ENCODE peak calls at places on chromosomes 1 and 21, in seven cellular contexts. P is SK-N-SH, K is HCT116, L is K562, E is GM12878, T is H1, G is HepG2. I is an unnamed sample.

GRCh38 chr21:32256226-32256625 is 22.6 kb downstream of the MIS18A start:
- DNase-seq in P (no peak), K (no peak), L (no peak), E (no peak), T (no peak), G (no peak), I (no peak)

GRCh38 chr1:8740034-8740449 is 77.4 kb downstream of the RERE start:
- DNase-seq in P (no peak), K (no peak), L (no peak), E (no peak), T (no peak), G (peak), I (no peak)

GRCh38 chr21:44929799-44930542 is 9.3 kb upstream of the ITGB2 start:
- DNase-seq in P (no peak), K (no peak), L (no peak), E (no peak), T (no peak), G (no peak), I (no peak)

GRCh38 chr1:27873671-27874384 is 1.5 kb downstream of the THEMIS2 start:
- DNase-seq in P (no peak), K (no peak), L (no peak), E (no peak), T (no peak), G (no peak), I (no peak)

GRCh38 chr1:11749203-11749689 is 12.7 kb upstream of the C1orf167 start:
- DNase-seq in P (peak), K (peak), L (peak), E (no peak), T (no peak), G (peak), I (no peak)

GRCh38 chr1:195466639-195467038 is 1141.6 kb downstream of the KCNT2 start:
- DNase-seq in P (no peak), K (no peak), L (no peak), E (no peak), T (no peak), G (no peak), I (no peak)

GRCh38 chr1:68745006-68745405 is 248.1 kb upstream of the DEPDC1 start:
- DNase-seq in P (no peak), K (no peak), L (no peak), E (no peak), T (no peak), G (no peak), I (no peak)

GRCh38 chr1:195516036-195516435 is 1092.2 kb downstream of the KCNT2 start:
- DNase-seq in P (no peak), K (no peak), L (no peak), E (no peak), T (no peak), G (no peak), I (no peak)

GRCh38 chr1:195415584-195415983 is 1192.7 kb downstream of the KCNT2 start:
- DNase-seq in P (no peak), K (no peak), L (no peak), E (no peak), T (no peak), G (no peak), I (no peak)

GRCh38 chr1:78491311-78492071 is 717 bp downstream of the PTGFR start:
- DNase-seq in P (peak), K (no peak), L (no peak), E (no peak), T (no peak), G (no peak), I (peak)

GRCh38 chr1:26161408-26162219 is 2.7 kb downstream of the FAM110D start:
- DNase-seq in P (peak), K (no peak), L (peak), E (no peak), T (no peak), G (no peak), I (peak)

GRCh38 chr1:16719571-16720402 is 20.5 kb upstream of the RNU1-4 start:
- DNase-seq in P (peak), K (no peak), L (peak), E (no peak), T (no peak), G (no peak), I (peak)

GRCh38 chr1:117861694-117862093 is 67.7 kb downstream of the GDAP2 start:
- DNase-seq in P (no peak), K (no peak), L (no peak), E (no peak), T (no peak), G (no peak), I (no peak)

GRCh38 chr1:219443763-219444162 is 169.1 kb downstream of the ZC3H11B start:
- DNase-seq in P (no peak), K (no peak), L (no peak), E (no peak), T (no peak), G (no peak), I (no peak)

GRCh38 chr1:76998582-76999189 is 131.4 kb downstream of the ST6GALNAC5 start:
- DNase-seq in P (no peak), K (peak), L (no peak), E (no peak), T (no peak), G (no peak), I (peak)

GRCh38 chr1:59290173-59290954 is 6.5 kb upstream of the FGGY start:
- DNase-seq in P (peak), K (peak), L (peak), E (no peak), T (peak), G (peak), I (peak)

GRCh38 chr1:186605762-186606350 is 74.4 kb downstream of the PTGS2 start:
- DNase-seq in P (peak), K (peak), L (no peak), E (no peak), T (peak), G (peak), I (peak)

GRCh38 chr1:23638786-23639241 is 52.8 kb upstream of the RPL11 start:
- DNase-seq in P (peak), K (no peak), L (no peak), E (no peak), T (no peak), G (no peak), I (no peak)

GRCh38 chr1:54421101-54421504 is 14.9 kb upstream of the SSBP3 start:
- DNase-seq in P (no peak), K (peak), L (no peak), E (no peak), T (no peak), G (no peak), I (no peak)

GRCh38 chr21:44517175-44517899 is 22.7 kb downstream of the KRTAP10-1 start:
- DNase-seq in P (peak), K (peak), L (peak), E (peak), T (no peak), G (peak), I (peak)

GRCh38 chr1:74733616-74734484 is 898 bp downstream of the TYW3 start:
- DNase-seq in P (peak), K (peak), L (peak), E (no peak), T (no peak), G (peak), I (peak)

GRCh38 chr21:45972353-45972715 is 9.2 kb upstream of the COL6A1 start:
- DNase-seq in P (peak), K (no peak), L (no peak), E (no peak), T (no peak), G (no peak), I (no peak)

GRCh38 chr1:6000444-6001288 is 8.4 kb upstream of the NPHP4 start:
- DNase-seq in P (peak), K (no peak), L (no peak), E (no peak), T (no peak), G (no peak), I (no peak)

GRCh38 chr1:3564921-3565831 is 46.1 kb downstream of the MEGF6 start:
- DNase-seq in P (peak), K (no peak), L (peak), E (no peak), T (peak), G (no peak), I (peak)

GRCh38 chr21:39137248-39138186 is 45.7 kb downstream of the PSMG1 start:
- DNase-seq in P (peak), K (no peak), L (peak), E (no peak), T (no peak), G (peak), I (no peak)

GRCh38 chr1:14877224-14877623 is 276.3 kb upstream of the TMEM51 start:
- DNase-seq in P (no peak), K (no peak), L (peak), E (no peak), T (no peak), G (no peak), I (no peak)
- TF ChIP-seq JUND in P (no peak), K (no peak), L (no peak), E (no peak), T (no peak), G (no peak), I (no peak)

GRCh38 chr1:230144010-230144614 is 77.1 kb downstream of the GALNT2 start:
- DNase-seq in P (no peak), K (no peak), L (no peak), E (no peak), T (no peak), G (peak), I (no peak)
- TF ChIP-seq JUND in P (no peak), K (no peak), L (no peak), E (no peak), T (no peak), G (no peak), I (no peak)

GRCh38 chr1:91569411-91570104 is 68.9 kb downstream of the CDC7 start:
- DNase-seq in P (no peak), K (peak), L (no peak), E (no peak), T (no peak), G (no peak), I (no peak)

GRCh38 chr1:91567583-91567982 is 66.9 kb downstream of the CDC7 start:
- DNase-seq in P (no peak), K (no peak), L (no peak), E (no peak), T (no peak), G (no peak), I (no peak)

GRCh38 chr1:91568261-91568660 is 67.6 kb downstream of the CDC7 start:
- DNase-seq in P (no peak), K (no peak), L (no peak), E (no peak), T (no peak), G (no peak), I (no peak)

GRCh38 chr1:91572044-91572443 is 71.4 kb downstream of the CDC7 start:
- DNase-seq in P (no peak), K (no peak), L (no peak), E (peak), T (no peak), G (no peak), I (no peak)

DNA sequence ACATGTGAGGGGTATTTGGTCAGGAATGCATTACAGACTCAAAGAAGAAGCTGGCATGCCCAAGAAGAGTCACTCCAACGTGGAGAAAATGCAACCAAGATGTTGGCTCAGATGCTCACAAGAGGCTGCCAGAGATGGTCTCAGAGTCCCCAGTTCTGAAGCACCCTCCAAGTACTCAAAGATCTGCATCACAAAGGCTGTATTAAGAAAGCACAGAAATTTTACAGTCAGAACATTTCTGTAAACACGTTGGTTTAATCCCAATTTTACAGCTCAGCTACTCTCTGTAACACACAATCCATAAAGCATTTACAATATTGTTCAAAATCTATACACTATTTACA is 69.4 kb downstream of the CDC7 start:
- DNase-seq in P (no peak), K (no peak), L (no peak), E (no peak), T (no peak), G (no peak), I (no peak)
- TF ChIP-seq JUND in P (no peak), K (no peak), L (no peak), E (no peak), T (no peak), G (no peak), I (no peak)

GRCh38 chr1:228194921-228195812 is 12.7 kb upstream of the OBSCN start:
- DNase-seq in P (peak), K (no peak), L (no peak), E (no peak), T (no peak), G (no peak), I (no peak)

GRCh38 chr1:228190778-228191177 is 17.1 kb upstream of the OBSCN start:
- DNase-seq in P (no peak), K (no peak), L (no peak), E (no peak), T (no peak), G (no peak), I (no peak)

GRCh38 chr1:228185641-228185965 is 20.0 kb downstream of the IBA57 start:
- DNase-seq in P (no peak), K (no peak), L (no peak), E (no peak), T (no peak), G (no peak), I (no peak)

GRCh38 chr1:228194436-228194835 is 13.4 kb upstream of the OBSCN start:
- DNase-seq in P (no peak), K (no peak), L (peak), E (no peak), T (no peak), G (no peak), I (no peak)

GRCh38 chr1:228190182-228190581 is 17.7 kb upstream of the OBSCN start:
- DNase-seq in P (no peak), K (no peak), L (no peak), E (no peak), T (no peak), G (no peak), I (no peak)
- TF ChIP-seq JUND in P (no peak), K (no peak), L (no peak), E (no peak), T (no peak), G (no peak), I (no peak)

DNA sequence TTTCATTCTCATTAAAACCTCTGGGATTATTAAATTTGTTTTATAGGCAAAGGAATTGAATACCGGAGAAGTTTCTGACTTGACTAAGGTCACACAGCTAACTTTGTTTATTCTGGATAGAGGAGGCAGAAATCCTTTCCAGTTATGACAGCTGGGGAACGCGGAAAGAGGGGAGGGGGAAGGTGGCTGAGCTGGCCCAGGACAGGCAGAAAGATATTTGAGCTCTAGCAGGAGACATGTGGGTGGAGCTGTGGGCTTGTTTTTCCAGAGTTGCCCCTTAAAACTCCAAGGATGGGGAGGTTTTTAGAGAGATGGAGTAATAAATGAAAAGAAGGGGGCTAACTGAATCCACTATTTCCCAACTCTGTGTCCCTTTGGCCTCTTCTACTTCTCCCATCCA is 27.8 kb downstream of the FOXD2 start:
- DNase-seq in P (no peak), K (no peak), L (no peak), E (no peak), T (no peak), G (no peak), I (no peak)
- TF ChIP-seq JUND in P (no peak), K (no peak), L (no peak), E (no peak), T (no peak), G (no peak), I (no peak)

DNA sequence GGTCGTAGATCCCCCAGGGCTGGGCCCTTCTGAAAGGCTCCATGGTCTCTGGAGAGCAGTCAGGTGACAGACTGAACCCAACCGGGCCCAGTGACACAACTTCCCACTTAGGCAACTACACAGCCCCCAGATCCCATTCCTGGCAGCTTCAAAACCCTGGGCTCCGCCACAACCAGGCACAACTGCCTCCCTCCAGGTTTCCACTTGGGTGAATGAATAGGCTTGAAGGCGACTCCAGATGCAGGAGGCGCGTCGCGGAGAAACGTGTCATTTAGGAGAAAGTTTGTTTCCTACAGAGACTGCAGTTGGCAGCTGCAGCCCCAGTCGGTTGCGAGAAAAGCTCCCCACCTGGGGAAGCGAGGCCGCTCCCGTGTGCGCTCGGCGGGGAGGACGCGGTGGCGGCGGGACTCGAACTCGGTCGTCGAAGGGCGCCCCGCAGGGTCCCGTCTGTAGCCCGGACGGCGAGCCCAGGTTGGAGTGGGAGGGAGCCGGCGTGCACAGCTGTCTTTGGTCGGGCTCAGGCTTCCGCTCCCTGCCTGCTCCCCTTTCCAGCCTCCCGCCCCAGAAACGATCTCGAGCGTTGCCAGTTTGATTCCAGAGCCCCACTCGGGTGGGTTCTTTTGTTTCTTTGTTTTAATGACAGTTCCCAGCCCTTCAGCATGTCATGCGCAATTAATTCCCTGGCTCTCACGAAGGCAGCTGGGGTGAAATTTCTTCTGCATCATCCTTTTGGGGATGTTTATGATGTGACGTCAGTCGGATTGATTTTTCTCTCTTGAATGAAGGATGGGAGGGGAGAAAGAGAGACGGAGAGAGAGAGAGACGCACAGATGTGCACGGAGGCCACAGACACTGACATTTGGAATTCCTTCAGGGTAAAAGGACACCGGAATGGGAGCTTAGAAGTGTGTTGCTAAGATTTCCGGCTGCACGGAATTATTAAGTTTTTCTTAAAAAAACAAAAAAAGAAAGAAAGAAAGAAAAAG is 862 bp upstream of the SGIP1 start:
- DNase-seq in P (peak), K (no peak), L (peak), E (no peak), T (no peak), G (no peak), I (no peak)
- TF ChIP-seq JUND in P (no peak), K (no peak), L (no peak), E (no peak), T (no peak), G (no peak), I (no peak)

DNA sequence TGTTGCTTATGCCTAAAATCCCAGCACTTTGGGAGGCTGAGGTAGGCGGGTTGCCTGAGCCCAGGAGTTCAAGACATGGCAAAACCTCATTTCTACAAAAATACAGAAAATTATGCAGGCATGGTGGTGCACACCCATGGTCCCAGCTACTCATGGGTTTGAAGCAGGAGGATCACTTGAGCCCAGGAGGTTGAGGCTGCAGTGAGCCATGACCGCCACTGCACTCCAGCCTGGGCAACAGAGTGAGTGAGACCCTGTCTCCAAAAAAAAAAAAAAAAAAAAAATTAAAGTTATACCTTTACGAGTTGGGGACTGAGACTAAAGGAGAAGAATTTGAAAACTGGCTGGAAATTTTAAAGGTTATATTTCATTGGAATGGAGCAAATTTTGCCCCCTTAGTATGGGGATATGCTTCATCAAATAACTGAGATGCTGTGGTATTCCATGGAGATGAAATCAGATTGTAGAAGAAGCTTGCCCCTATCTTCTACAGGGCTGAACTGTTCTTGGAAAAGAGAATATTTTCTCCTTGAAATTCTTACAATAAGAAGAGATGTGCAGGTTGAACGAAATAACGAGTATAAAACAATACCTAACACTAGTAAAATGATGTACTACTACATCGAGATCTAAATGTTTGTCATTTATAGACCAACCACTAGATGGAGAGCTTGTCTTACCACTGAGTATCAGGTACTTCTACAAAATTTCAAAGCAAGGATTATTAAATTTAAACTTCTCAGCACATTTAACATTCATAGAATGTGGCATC is 34.9 kb upstream of the SCYL3 start:
- DNase-seq in P (peak), K (peak), L (peak), E (no peak), T (no peak), G (peak), I (no peak)
- TF ChIP-seq JUND in P (no peak), K (no peak), L (no peak), E (no peak), T (no peak), G (no peak), I (no peak)

GRCh38 chr1:192445243-192445642 is 128.5 kb downstream of the RGS21 start:
- DNase-seq in P (no peak), K (no peak), L (no peak), E (no peak), T (no peak), G (no peak), I (peak)

GRCh38 chr1:192442736-192443135 is 125.9 kb downstream of the RGS21 start:
- DNase-seq in P (no peak), K (no peak), L (no peak), E (no peak), T (no peak), G (no peak), I (no peak)

GRCh38 chr1:192448026-192448578 is 127.5 kb upstream of the RGS1 start:
- DNase-seq in P (no peak), K (no peak), L (no peak), E (no peak), T (no peak), G (no peak), I (no peak)

GRCh38 chr1:192443616-192444015 is 126.8 kb downstream of the RGS21 start:
- DNase-seq in P (no peak), K (no peak), L (no peak), E (no peak), T (no peak), G (no peak), I (no peak)

DNA sequence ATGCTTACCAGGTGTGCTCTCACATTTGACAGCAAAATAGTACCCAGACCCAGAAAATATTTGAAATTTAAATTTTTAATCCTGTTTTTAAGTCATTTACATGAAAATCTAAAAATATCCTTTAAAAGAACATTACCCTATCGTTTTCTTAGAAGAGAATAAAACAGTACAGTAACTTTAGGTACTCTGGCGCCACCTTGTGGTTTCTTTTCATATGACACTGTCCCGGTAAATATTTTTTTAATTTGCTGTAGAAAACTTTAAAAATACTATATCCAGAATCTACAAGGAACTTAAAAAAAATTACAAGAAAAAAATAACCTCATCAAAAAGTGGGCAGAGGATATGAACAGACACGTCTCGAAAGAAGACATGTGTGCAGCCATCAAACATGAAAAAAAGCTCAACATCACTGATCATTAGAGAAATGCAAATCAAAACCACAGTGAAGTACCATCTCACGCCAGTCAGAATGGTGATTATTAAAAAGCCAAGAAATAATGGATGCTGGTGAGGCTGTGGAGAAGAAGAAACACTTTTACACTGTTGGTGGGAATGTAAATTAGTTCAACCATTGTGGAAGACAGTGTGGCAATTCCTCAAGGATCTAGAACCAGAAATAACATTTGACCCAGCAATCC is 129.2 kb downstream of the RGS21 start:
- DNase-seq in P (no peak), K (peak), L (peak), E (no peak), T (no peak), G (peak), I (peak)
- TF ChIP-seq JUND in P (no peak), K (no peak), L (no peak), E (no peak), T (no peak), G (no peak), I (no peak)